ENCODE peak calls at places on chromosomes 5 and 9, in six cellular contexts. O, B, Y, S, M and D are unnamed samples.

GRCh38 chr9:17776735-17777134 is 197.9 kb downstream of the SH3GL2 start:
- DNase-seq in B (no peak), Y (no peak), O (no peak), S (no peak), M (no peak), D (no peak)

GRCh38 chr9:119963258-119963797 is 594.1 kb upstream of the BRINP1 start:
- DNase-seq in B (peak; percentile 69), Y (peak; percentile 10), O (peak; percentile 57), M (no peak), S (no peak), D (no peak)

GRCh38 chr9:131422241-131422792 is 28.4 kb downstream of the PRRC2B start:
- DNase-seq in M (no peak), Y (no peak), B (peak; percentile 81), S (no peak), O (no peak), D (no peak)

GRCh38 chr5:91266184-91266705 is 116.9 kb downstream of the ARRDC3 start:
- DNase-seq in M (peak; percentile 45), Y (peak; percentile 46), O (no peak), B (peak; percentile 15), S (no peak), D (no peak)

GRCh38 chr5:87210743-87211142 is 56.9 kb upstream of the RASA1 start:
- DNase-seq in S (no peak), Y (peak; percentile 15), O (no peak), M (no peak), B (no peak), D (no peak)

GRCh38 chr9:113808391-113809191 is 67.5 kb upstream of the ZNF618 start:
- DNase-seq in B (no peak), S (no peak), Y (peak; percentile 26), O (peak; percentile 42), M (peak; percentile 17), D (no peak)

GRCh38 chr9:133889498-133890301 is 102.4 kb downstream of the VAV2 start:
- DNase-seq in M (no peak), Y (no peak), O (peak; percentile 43), B (no peak), S (no peak), D (no peak)

GRCh38 chr9:81894891-81895290 is 33.3 kb upstream of the SPATA31D4 start:
- DNase-seq in O (no peak), Y (no peak), S (no peak), B (no peak), M (no peak), D (no peak)

GRCh38 chr5:149779071-149779470 is 49.0 kb downstream of the PPARGC1B start:
- DNase-seq in M (no peak), O (no peak), B (no peak), S (no peak), Y (no peak), D (no peak)
- H3K9ac ChIP-seq in M (no peak overlapping the region), O (no peak overlapping the region), B (no peak overlapping the region), S (no peak overlapping the region), Y (no peak overlapping the region), D (no peak overlapping the region)

GRCh38 chr9:93209097-93209496 is 25.2 kb downstream of the WNK2 start:
- DNase-seq in M (no peak), B (no peak), O (no peak), Y (no peak), S (peak; percentile 49), D (no peak)

GRCh38 chr9:93206576-93207155 is 22.7 kb downstream of the WNK2 start:
- DNase-seq in Y (no peak), B (no peak), M (no peak), O (no peak), S (no peak), D (no peak)

GRCh38 chr9:93209576-93210323 is 25.8 kb downstream of the WNK2 start:
- DNase-seq in B (no peak), M (no peak), O (no peak), S (no peak), Y (no peak), D (no peak)

GRCh38 chr9:93207326-93207814 is 23.4 kb downstream of the WNK2 start:
- DNase-seq in M (no peak), Y (no peak), S (no peak), B (peak; percentile 70), O (no peak), D (peak; percentile 14)

GRCh38 chr9:93207860-93208734 is 24.2 kb downstream of the WNK2 start:
- DNase-seq in S (no peak), B (no peak), M (no peak), Y (no peak), O (no peak), D (no peak)
- TF ChIP-seq POLR2AphosphoS5 in S (no peak), B (no peak), M (no peak), Y (no peak), O (no peak), D (no peak)

GRCh38 chr5:139342423-139342723 is 719 bp downstream of the PAIP2 start:
- DNase-seq in Y (no peak), B (no peak), M (no peak), S (no peak), O (no peak), D (no peak)

GRCh38 chr5:139343476-139343875 is 1.8 kb downstream of the PAIP2 start:
- DNase-seq in Y (no peak), B (no peak), M (peak; percentile 28), S (no peak), O (no peak), D (no peak)

GRCh38 chr5:139340051-139340450 is 1.6 kb upstream of the PAIP2 start:
- DNase-seq in M (no peak), O (no peak), B (no peak), S (no peak), Y (no peak), D (no peak)

GRCh38 chr5:139341689-139342422 is at the start of gene PAIP2:
- DNase-seq in O (peak; percentile 97), B (peak; percentile 93), Y (peak; percentile 96), M (peak; percentile 100), S (peak; percentile 94), D (peak; percentile 92)

DNA sequence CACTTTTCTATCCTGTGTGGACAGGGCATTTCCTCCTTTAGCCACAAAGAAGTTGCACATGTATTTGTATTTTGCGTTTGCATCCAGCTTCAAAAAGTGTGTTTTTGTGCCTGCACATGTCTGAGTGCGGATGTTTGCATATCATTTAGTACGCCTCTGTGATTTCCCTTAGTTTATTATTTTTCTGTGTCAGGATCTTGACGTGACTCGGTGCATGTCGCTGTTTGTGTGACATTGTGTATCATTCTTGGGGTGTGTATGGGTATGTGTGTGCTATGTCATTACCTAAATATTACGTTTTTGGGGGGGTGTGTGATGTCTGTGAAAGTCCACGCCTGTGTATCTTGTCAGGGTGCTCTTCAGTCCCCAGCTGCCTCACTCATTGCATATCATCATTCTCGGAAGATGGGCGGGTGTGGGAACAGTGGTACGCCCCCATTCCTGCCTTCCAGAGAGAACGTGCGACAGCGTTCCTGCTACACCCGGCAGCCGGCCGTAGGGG is 416 bp upstream of the PAIP2 start:
- DNase-seq in M (no peak), O (no peak), Y (no peak), B (no peak), S (no peak), D (no peak)
- H3K9ac ChIP-seq in M (peak overlapping the region; percentile 99), O (no peak overlapping the region), Y (peak overlapping the region; percentile 95), B (peak overlapping the region; percentile 48), S (peak overlapping the region; percentile 99), D (peak overlapping the region; percentile 63)

GRCh38 chr9:89720721-89721660 is 116.2 kb downstream of the GADD45G start:
- DNase-seq in S (no peak), B (no peak), Y (no peak), M (no peak), O (no peak), D (no peak)
- TF ChIP-seq POLR2AphosphoS5 in S (no peak), B (no peak), Y (no peak), M (no peak), O (no peak), D (no peak)

DNA sequence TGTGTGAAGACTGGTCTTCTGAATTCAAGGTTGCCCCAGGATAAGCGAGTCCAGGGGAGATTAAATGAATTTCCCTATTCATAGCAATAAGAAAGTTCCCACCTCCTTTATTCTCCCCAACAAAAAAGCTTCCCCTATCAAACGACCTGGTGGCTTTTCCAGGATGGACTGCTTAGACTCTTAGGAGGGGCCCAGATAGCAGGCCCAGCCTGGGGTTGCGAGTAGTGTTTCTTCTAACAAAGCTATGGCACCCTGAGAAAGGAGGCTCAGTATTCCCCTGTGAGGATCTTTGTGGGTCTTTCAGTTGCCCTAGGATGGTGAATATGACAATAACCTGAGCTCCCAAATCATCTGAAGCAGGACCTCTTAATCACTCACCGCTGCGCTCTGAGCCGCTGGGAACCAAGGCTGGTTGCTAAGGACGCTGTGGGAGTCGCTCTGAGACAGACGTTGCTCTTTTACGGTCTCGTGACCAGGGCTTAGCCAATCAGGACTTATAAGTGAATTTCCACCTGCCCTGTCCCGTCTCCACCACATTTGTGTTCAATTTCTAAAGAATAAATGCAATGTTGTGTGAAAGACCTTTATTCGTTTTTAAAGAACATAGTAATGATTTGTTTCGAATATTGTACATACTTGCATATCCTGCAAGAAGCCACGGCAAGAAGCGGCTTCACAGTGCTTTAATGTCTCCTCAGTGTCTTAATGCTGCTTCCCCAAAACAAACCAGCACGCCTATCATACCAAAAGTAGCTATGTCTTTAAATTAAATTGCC is at the start of gene TMEM232:
- DNase-seq in M (peak; percentile 89), B (peak; percentile 54), O (peak; percentile 77), S (peak; percentile 68), Y (no peak), D (no peak)
- H3K9ac ChIP-seq in M (peak within 1 kb of the TSS; percentile 13), B (no peak within 1 kb of the TSS), O (no peak within 1 kb of the TSS), S (no peak within 1 kb of the TSS), Y (no peak within 1 kb of the TSS), D (no peak within 1 kb of the TSS)

DNA sequence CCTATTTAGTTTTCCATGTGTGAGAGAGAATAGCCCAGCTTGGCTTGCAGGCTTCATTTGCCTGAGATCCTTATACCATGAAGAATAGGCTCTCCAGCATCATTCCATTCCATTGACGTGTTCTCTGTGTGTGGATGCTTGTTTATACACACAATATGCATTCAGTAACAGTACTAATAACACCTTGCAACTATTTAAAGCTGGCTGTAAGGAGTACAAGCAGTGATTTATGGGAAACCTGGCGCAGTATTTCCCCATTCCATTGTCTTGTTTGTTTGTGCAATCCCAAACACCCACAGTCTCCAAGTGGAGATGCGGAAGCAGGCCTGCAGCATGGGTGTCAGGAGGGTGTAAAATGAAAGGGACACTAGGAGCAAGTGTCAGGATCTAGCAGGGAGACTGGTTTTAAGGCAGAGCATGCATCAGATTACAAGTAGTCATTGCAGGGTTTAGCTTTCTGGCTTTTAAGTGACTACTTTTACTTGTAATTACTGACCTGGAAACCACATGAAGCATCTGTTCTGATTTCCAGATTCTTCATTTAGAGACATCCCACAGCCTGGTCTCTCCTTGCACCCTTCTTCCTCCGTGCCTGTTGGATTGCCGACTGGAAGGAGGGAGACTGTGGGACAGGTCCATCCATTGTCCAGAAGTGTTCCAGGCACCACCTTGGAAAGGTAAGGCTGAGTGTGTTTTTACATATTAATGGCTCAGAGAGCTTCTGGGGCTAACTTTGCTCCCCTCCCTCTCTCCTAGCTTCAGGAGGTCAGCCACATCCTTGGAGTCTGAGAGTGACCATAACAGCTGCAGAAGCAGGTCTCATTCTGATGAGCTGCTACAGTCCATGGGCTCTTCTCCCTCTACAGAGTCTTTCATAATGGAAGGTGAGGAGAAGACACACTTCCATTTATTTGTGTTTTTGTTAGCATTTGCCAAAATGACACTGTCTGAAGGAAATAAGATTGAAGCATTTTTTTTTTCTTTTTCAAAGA is 241.6 kb downstream of the ARHGEF28 start:
- DNase-seq in Y (no peak), S (no peak), B (no peak), M (no peak), O (no peak), D (no peak)
- TF ChIP-seq POLR2AphosphoS5 in Y (no peak), S (no peak), B (no peak), M (no peak), O (no peak), D (no peak)